ENCODE peak calls at places on chromosomes 7 and 10, in five cellular contexts. Z is H9, G is H1, R is mesenchymal stem cell, W is trophoblast cell. N is an unnamed sample.

GRCh38 chr7:44394112-44394447 is 68.7 kb upstream of the CAMK2B start:
- DNase-seq in Z (peak), G (no peak), R (no peak), W (no peak), N (no peak)

GRCh38 chr10:112283100-112283499 is at the start of gene TECTB:
- DNase-seq in Z (no peak), G (no peak), R (no peak), W (no peak), N (no peak)

GRCh38 chr7:144134116-144134515 is 11.1 kb downstream of the OR2A14 start:
- DNase-seq in Z (no peak), G (no peak), R (no peak), W (no peak), N (no peak)

GRCh38 chr10:22690614-22691431 is 23.6 kb downstream of the PIP4K2A start:
- DNase-seq in Z (peak), G (peak), R (peak), W (no peak), N (no peak)

GRCh38 chr10:97898429-97898828 is 48.8 kb downstream of the GOLGA7B start:
- DNase-seq in Z (no peak), G (no peak), R (no peak), W (no peak), N (no peak)

GRCh38 chr10:76899490-76899889 is 738.1 kb downstream of the KCNMA1 start:
- DNase-seq in Z (no peak), G (no peak), R (no peak), W (no peak), N (no peak)

GRCh38 chr10:100826983-100827818 is 81.8 kb downstream of the PAX2 start:
- DNase-seq in Z (peak), G (no peak), R (no peak), W (no peak), N (no peak)

GRCh38 chr7:150405584-150406310 is 26.6 kb downstream of the ZNF775 start:
- DNase-seq in Z (peak), G (no peak), R (peak), W (no peak), N (no peak)

GRCh38 chr7:47743898-47744612 is 162.1 kb upstream of the TNS3 start:
- DNase-seq in Z (peak), G (no peak), R (peak), W (no peak), N (no peak)

GRCh38 chr10:68955414-68955785 is 570 bp upstream of the DDX21 start:
- DNase-seq in Z (no peak), G (no peak), R (no peak), W (peak), N (no peak)

GRCh38 chr10:22427890-22428571 is 82.7 kb downstream of the SPAG6 start:
- DNase-seq in Z (no peak), G (no peak), R (peak), W (no peak), N (no peak)

GRCh38 chr10:88234332-88234731 is 348.8 kb downstream of the RNLS start:
- DNase-seq in Z (no peak), G (no peak), R (no peak), W (no peak), N (no peak)

GRCh38 chr10:101789686-101790085 is 6.4 kb upstream of the NPM3 start:
- DNase-seq in Z (no peak), G (no peak), R (no peak), W (no peak), N (no peak)

GRCh38 chr10:109838592-109839244 is 84.6 kb downstream of the XPNPEP1 start:
- DNase-seq in Z (no peak), G (no peak), R (no peak), W (no peak), N (no peak)

GRCh38 chr10:72242675-72243074 is 26.6 kb upstream of the ASCC1 start:
- DNase-seq in Z (peak), G (no peak), R (peak), W (no peak), N (no peak)

GRCh38 chr7:41029072-41029492 is 673.8 kb downstream of the INHBA start:
- DNase-seq in Z (no peak), G (no peak), R (peak), W (peak), N (no peak)

GRCh38 chr7:40211291-40212003 is 76.6 kb downstream of the SUGCT start:
- DNase-seq in Z (no peak), G (no peak), R (no peak), W (peak), N (no peak)

GRCh38 chr10:99234067-99234738 is 1.4 kb downstream of the HPSE2 start:
- DNase-seq in Z (peak), G (no peak), R (peak), W (peak), N (no peak)

GRCh38 chr7:149000961-149001360 is 27.3 kb downstream of the PDIA4 start:
- DNase-seq in Z (no peak), G (no peak), R (no peak), W (no peak), N (no peak)

GRCh38 chr10:110883924-110884323 is 12.2 kb downstream of the PDCD4 start:
- DNase-seq in Z (no peak), G (no peak), R (no peak), W (no peak), N (no peak)

GRCh38 chr10:96390460-96390864 is 31.7 kb upstream of the OPALIN start:
- DNase-seq in Z (no peak), G (no peak), R (no peak), W (no peak), N (no peak)

GRCh38 chr7:53292341-53292740 is 256.9 kb downstream of the POM121L12 start:
- DNase-seq in Z (no peak), G (no peak), R (no peak), W (no peak), N (no peak)

GRCh38 chr10:122140941-122141623 is 130.0 kb upstream of the BTBD16 start:
- DNase-seq in Z (no peak), G (no peak), R (peak), W (peak), N (no peak)

GRCh38 chr10:26773633-26774032 is 76.1 kb downstream of the PDSS1 start:
- DNase-seq in Z (no peak), G (no peak), R (no peak), W (no peak), N (no peak)

GRCh38 chr7:154304231-154304630 is 252.0 kb downstream of the DPP6 start:
- DNase-seq in Z (no peak), G (no peak), R (no peak), W (no peak), N (no peak)

GRCh38 chr10:124560377-124560776 is 98.8 kb downstream of the LHPP start:
- DNase-seq in Z (no peak), G (no peak), R (peak), W (no peak), N (no peak)

GRCh38 chr10:227014-227413 is 91.8 kb downstream of the ZMYND11 start:
- DNase-seq in Z (no peak), G (no peak), R (no peak), W (no peak), N (no peak)

GRCh38 chr10:132407846-132408278 is 10.9 kb downstream of the PWWP2B start:
- DNase-seq in Z (peak), G (no peak), R (peak), W (peak), N (no peak)

DNA sequence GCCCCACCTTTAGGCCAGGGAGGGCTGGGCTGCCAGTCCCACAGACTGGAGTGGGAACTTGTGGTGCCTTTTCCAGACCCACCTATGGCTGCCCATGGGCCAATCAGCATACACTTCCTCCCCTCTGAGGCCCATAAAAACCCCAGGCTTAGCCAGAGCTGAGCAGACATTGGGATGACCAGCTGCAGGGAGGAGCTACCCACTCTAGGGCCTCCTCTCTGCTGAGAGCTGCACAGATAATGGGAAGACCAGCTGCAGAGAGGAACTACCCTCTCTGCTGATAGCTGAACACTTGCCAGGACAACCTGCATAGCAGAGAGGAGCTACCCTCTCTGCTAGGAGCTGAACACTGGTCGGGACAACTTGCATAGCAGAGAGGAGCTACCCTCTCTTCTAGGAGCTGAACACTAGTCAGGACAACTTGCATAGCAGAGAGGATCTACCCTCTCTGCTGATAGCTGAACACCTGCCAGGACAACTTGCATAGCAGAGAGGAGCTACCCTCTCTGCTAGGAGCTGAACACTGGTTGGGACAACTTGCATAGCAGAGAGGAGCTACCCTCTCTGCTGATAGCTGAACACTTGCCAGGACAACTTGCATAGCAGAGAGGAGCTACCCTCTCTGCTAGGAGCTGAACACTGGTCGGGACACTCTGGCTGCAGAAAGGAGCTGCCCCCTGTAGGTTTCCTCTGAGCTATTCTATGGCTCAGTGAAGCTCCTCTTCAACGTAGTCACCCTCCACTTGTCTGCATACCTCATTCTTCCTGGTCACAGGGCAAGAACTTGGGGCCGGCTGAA is 88.3 kb upstream of the CACUL1 start:
- DNase-seq in Z (no peak), G (no peak), R (no peak), W (no peak), N (no peak)
- H2BK12ac ChIP-seq in Z (no peak), G (no peak), R (no peak), W (no peak), N (peak)

DNA sequence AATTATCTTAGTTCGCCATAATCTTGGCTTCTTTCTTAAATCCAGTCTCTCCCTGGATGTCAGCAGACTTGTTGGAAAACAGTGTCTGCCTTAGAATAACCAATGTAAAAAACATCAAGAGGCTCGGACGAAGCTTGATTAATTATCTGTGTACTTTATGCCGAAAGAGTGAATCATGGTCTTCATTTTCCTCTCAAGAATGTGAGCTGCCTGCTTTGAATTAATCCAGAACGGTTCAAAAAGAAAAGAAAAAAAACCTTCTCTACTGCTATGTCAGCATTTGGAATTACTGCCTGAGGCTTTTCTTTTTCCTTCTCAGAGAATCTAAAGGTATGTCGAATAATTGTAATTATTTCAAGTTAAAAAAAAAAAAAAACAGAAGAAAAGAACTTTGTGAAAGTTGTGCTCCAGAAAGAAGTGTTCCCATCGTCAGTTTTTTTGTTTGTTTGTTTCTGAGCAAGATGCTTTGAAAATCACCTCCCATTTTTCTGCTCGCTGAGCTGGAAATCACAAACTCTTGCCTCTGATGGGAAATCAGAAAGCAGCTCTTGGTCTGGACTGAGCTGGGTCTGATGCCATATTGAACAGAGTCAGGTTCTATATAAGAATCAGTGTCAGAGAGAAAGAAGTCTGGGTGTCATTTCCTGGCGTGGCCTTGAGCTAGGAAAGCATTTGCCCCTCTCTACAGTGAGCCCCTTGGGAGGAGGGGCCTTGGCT is 20.1 kb downstream of the PLPP4 start:
- DNase-seq in Z (peak), G (no peak), R (peak), W (no peak), N (no peak)
- H2BK12ac ChIP-seq in Z (no peak), G (no peak), R (no peak), W (peak), N (no peak)

GRCh38 chr7:1204460-1204859 is 28.2 kb upstream of the UNCX start:
- DNase-seq in Z (no peak), G (no peak), R (no peak), W (no peak), N (no peak)
- H2BK12ac ChIP-seq in Z (no peak), G (no peak), R (no peak), W (no peak), N (no peak)

DNA sequence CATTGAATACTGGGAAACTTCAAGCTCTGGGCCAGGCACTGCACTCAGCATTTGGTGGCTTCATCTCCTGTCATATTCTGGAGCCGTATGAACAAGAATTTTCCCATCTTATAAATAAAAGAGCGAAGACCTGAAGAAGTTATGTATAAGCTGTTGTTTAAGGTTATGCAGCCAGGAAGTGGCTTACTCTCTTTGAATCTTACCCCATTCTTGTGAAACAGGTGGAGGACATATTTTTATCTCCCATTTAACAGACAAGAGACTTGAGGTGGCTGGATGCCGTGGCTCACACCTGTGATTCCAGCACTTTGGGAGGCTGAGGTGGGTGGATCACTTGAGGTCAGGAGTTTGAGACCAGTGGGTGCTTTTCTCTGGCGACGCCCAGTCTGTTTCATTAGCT is 85.6 kb downstream of the GRK5 start:
- DNase-seq in Z (no peak), G (no peak), R (no peak), W (no peak), N (no peak)
- H2BK12ac ChIP-seq in Z (no peak), G (no peak), R (no peak), W (no peak), N (no peak)

DNA sequence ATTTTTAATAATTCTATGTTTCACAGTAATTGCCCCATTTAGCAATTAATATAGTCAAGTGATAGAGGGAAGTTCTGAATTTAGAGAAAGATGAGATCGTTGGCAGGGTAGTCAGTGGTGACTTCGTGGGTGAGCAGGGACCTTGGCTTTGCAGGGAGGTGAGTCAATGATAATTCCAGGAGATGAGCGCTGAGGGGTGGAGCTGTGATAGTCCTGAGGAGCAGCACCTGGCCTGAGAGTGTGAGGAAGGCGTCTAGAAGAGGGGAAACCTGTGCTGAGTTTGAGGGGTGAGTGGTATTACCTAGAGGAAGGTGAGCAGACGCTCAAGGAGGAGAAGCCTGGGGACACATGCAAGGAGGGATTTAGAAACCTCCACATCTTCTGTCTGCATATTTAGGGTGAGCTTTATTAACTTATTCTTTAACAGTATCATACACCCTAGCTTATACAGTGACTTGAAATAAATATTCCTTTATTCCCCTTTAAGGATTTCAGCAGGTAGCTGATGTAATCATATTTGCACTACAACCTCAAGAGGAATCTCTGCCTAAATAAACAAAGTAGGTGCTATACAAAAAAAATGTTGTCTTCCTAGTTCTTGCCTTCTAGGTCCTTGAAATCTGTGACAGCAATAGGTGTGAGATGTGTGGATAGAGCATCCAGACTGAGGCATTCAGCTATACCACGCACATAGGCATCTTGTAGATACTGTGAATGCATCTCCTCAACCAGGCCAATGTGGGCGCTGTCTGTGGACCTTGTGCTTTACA is 2.1 kb upstream of the TRIL start:
- DNase-seq in Z (no peak), G (no peak), R (no peak), W (no peak), N (no peak)
- H2BK12ac ChIP-seq in Z (no peak), G (peak), R (peak), W (no peak), N (no peak)

DNA sequence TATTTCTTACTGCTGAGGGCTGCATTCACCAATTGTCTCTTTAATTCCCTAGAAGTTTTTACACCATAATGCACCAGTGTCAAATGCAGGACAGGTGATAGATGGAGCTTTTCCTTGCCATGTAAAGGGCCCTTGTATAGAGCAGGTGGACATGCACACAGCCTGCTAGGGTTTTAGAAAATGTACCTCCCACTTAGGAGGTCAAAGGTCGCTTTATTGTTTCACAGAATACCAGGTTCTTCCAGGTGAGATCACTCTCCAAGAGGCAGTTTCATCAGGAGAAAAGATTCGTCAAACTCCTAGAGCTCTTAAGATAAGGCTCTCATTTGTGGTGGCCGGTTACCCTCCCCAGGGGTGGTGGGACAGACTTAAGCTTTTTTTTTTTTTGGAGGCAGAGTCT is 215.8 kb downstream of the PHTF2 start:
- DNase-seq in Z (no peak), G (no peak), R (no peak), W (no peak), N (no peak)
- H2BK12ac ChIP-seq in Z (no peak), G (no peak), R (no peak), W (no peak), N (no peak)

GRCh38 chr7:22860784-22861482 is 38.3 kb upstream of the TOMM7 start:
- DNase-seq in Z (no peak), G (no peak), R (no peak), W (no peak), N (no peak)
- H2BK12ac ChIP-seq in Z (no peak), G (no peak), R (peak), W (no peak), N (no peak)

DNA sequence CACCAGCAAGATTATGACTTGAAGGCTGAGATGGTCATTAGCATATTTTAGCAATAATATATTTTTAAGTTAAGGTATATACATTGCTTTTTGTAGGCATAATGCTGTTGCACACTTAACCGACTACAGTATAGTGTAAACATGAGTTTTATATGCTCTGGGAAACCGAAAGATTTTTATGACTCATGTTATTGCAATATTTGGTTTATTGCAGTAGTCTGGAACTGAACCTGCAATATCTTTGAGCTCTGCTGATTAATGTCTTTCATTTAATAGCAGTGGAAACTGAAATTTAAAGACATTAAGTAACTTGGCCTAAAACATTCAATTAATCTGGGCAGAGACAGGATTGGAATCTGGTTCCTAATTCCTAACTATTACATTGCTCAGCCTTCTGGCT is 266.7 kb upstream of the PLXDC2 start:
- DNase-seq in Z (no peak), G (no peak), R (peak), W (no peak), N (no peak)
- H2BK12ac ChIP-seq in Z (no peak), G (no peak), R (no peak), W (no peak), N (no peak)

GRCh38 chr7:20299145-20299544 is 31.6 kb upstream of the ITGB8 start:
- DNase-seq in Z (no peak), G (no peak), R (no peak), W (no peak), N (no peak)
- H2BK12ac ChIP-seq in Z (no peak), G (no peak), R (no peak), W (no peak), N (no peak)

DNA sequence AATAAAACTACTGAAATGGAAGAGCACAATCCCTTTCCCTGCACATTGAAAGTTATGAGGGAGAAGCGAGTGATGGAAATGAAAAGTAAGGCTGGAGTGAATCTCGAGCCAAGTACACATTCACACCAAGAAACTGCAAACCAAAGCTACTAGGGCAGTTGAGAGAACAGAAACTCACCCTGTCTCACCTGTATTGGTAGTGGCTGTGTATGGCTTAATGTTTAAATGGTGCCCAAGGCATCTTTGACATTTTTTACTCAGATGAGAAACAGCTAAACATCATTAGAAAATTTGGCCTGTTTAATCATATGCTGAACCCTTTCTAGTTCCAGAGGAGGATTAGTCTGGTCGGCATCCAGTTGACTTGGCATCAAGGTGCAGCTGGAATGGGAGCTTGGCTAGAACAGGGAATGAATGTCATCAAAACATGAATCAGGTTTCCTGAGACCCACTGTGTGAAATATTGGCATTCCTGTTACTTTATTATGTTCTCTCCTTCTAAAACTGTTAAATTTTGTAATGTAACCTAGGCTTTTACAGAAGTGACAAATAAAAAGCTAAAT is 840.8 kb downstream of the GRM8 start:
- DNase-seq in Z (no peak), G (no peak), R (no peak), W (no peak), N (no peak)
- H2BK12ac ChIP-seq in Z (no peak), G (no peak), R (no peak), W (no peak), N (no peak)

N was measured in neuronal stem cell.